ENCODE peak calls at places on chromosomes 6 and 20, in four cellular contexts. G, M, H and D are unnamed samples. For H3K27me3, the result is how much of the 10 kb centered on the place peaks cover.

GRCh38 chr20:9068232-9068781 is 580 bp upstream of the PLCB4 start:
- DNase-seq in H (no peak), G (peak), M (no peak), D (no peak)

GRCh38 chr6:23547851-23548250 is 578.2 kb upstream of the NRSN1 start:
- DNase-seq in M (no peak), G (no peak), H (no peak), D (no peak)

GRCh38 chr6:25447570-25447929 is 168.4 kb downstream of the CARMIL1 start:
- DNase-seq in H (no peak), M (no peak), G (no peak), D (no peak)

GRCh38 chr6:158293122-158293521 is 19.1 kb upstream of the TULP4 start:
- DNase-seq in G (no peak), H (no peak), M (no peak), D (no peak)

GRCh38 chr6:63527658-63528514 is 44.4 kb upstream of the LOC128125822 start:
- DNase-seq in G (no peak), M (peak), H (peak), D (no peak)

GRCh38 chr6:37242429-37243052 is 15.0 kb upstream of the TBC1D22B start:
- DNase-seq in G (no peak), H (peak), M (peak), D (no peak)

GRCh38 chr6:28867078-28867414 is 56.7 kb downstream of the TRIM27 start:
- DNase-seq in H (no peak), M (no peak), G (no peak), D (no peak)

GRCh38 chr6:7087491-7087979 is 20.2 kb upstream of the RREB1 start:
- DNase-seq in H (no peak), M (no peak), G (no peak), D (no peak)

GRCh38 chr6:21922086-21922485 is 328.5 kb downstream of the SOX4 start:
- DNase-seq in G (no peak), M (peak), H (no peak), D (no peak)

GRCh38 chr20:10430000-10430466 is 4.0 kb downstream of the MKKS start:
- DNase-seq in H (no peak), M (no peak), G (no peak), D (no peak)

GRCh38 chr6:159084493-159085091 is 39.8 kb upstream of the TAGAP start:
- DNase-seq in M (peak), H (no peak), G (no peak), D (no peak)

GRCh38 chr6:163897030-163897429 is 482.5 kb downstream of the QKI start:
- DNase-seq in H (no peak), G (no peak), M (peak), D (no peak)

GRCh38 chr20:3251806-3252205 is 12.8 kb upstream of the SLC4A11 start:
- DNase-seq in H (no peak), G (no peak), M (peak), D (no peak)

GRCh38 chr20:50399003-50399916 is 110.9 kb upstream of the PTPN1 start:
- DNase-seq in M (peak), H (no peak), G (no peak), D (no peak)

GRCh38 chr6:63503199-63503598 is 69.1 kb upstream of the LOC128125822 start:
- DNase-seq in G (no peak), H (no peak), M (no peak), D (no peak)

GRCh38 chr6:46325561-46326525 is 155.1 kb upstream of the ENPP5 start:
- DNase-seq in M (peak), H (no peak), G (no peak), D (no peak)
- H3K27ac ChIP-seq in M (no peak), H (no peak), G (no peak), D (no peak)

DNA sequence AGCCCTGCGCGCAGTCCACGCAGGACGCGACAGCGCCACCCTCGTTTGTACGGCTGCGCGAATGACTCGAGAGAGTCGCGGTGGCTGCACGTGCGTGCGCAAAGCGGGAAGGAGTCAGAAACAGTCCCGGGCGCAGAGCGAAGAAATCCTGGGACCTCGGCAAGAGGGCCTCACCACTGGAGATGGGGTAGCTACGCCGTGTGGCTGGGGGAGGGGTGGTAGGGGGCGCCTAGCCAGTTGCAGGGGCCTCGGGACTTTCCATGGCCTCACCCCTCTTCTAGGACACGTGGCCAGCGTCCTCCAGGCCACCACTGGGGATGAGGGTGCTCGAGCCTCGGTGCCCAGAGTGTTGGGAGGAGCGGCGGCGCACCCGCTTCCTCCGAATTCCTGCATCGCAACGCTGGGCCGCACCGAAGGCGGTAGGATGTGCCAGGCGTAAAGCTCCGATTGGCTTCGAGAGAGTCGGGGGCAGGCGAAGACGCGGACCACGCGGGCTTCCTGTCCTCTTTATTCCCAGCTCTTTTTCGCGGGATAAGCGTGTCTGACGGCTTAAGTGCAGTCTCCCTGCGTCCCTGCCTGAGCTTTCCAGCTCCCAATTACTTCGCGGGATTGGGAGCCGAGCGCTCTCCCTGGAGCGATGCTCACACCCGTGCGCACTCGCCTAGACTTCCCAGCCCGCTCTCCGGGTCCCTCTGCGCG is 38.7 kb downstream of the NCR2 start:
- DNase-seq in G (peak), H (no peak), M (no peak), D (no peak)
- H3K27me3 ChIP-seq in G (under half), H (under half), M (half or more), D (under half)

GRCh38 chr20:42112161-42112560 is 494.0 kb upstream of the CHD6 start:
- DNase-seq in H (no peak), G (no peak), M (no peak), D (no peak)

GRCh38 chr20:42111349-42111748 is 493.2 kb upstream of the CHD6 start:
- DNase-seq in H (no peak), G (no peak), M (no peak), D (no peak)

GRCh38 chr20:42110301-42110700 is 492.1 kb upstream of the CHD6 start:
- DNase-seq in H (no peak), G (no peak), M (no peak), D (no peak)

GRCh38 chr20:42118001-42118400 is 499.8 kb upstream of the CHD6 start:
- DNase-seq in M (no peak), G (no peak), H (no peak), D (no peak)

GRCh38 chr20:42113236-42113635 is 495.1 kb upstream of the CHD6 start:
- DNase-seq in G (no peak), M (no peak), H (no peak), D (no peak)
- H3K27ac ChIP-seq in G (no peak), M (no peak), H (no peak), D (no peak)

DNA sequence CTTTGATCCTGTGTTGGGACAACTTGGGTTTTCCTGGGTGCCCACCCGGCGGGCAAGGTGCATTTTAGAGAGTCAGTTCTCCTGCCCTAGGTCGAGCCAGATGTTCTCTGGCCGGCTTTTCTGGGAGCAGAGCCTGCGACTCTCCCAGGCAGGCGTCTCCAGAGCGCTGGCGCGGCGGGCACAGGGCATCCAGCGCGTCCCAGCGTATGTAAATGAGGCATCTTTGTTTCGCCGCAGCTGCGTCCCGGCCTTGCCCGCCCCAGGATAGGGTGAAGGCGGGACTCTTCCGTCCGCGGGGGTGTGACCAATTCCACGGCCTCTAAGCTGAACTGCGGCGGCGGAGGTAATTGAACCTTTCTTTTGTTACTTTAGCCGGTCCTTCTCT is 9.1 kb downstream of the GRIK2 start:
- DNase-seq in G (peak), H (no peak), M (no peak), D (no peak)
- H3K27me3 ChIP-seq in G (under half), H (under half), M (under half), D (under half)

GRCh38 chr6:166870602-166871208 is 85.6 kb downstream of the RNASET2 start:
- DNase-seq in H (no peak), M (no peak), G (no peak), D (no peak)
- H3K27ac ChIP-seq in H (no peak), M (no peak), G (no peak), D (no peak)

DNA sequence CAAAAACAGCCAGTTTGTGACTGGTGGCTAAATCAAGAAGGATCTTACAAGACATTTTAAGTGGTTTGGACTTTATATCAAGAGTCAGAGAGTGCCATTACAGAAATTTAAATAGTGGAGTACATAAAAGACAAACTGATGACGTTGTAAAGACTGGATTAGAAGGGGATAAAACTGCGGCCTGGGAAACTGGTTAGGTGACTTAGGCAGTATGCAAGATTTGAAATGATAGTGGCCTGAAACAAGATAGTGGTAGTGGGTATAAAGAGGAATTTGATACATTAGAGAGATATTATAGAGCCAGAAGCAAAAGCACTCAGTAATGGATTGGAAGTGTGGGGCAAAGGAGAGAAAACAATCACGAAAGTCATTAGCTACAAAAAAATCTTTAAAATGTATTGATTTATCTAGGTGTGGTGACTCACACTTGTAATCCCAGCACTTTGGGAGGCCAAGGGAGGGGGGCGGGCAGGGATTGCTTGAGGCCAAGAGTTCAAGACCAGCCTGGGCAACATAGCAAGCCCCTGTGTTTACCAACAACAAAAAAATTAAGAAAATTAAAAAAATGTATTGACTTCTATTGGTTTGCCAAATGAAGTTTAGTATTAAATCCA is 1.6 kb upstream of the MYO6 start:
- DNase-seq in G (no peak), M (no peak), H (no peak), D (no peak)
- H3K27me3 ChIP-seq in G (under half), M (under half), H (under half), D (under half)